ENCODE peak calls at places on chromosomes 16 and 17, in five cellular contexts. M is neuronal stem cell; K is CD8-positive, alpha-beta T cell; U is GM23248; Z is effector memory CD4-positive, alpha-beta T cell. G is an unnamed sample.
A peak's percentile ranks its signal among the peaks of the same experiment; 100 is the strongest.

GRCh38 chr16:78375055-78375679 is 275.7 kb downstream of the WWOX start:
- DNase-seq in Z (no peak), K (no peak), U (no peak), M (no peak), G (no peak)

GRCh38 chr17:13287226-13287625 is 269.4 kb upstream of the ELAC2 start:
- DNase-seq in M (no peak), K (no peak), Z (no peak), U (no peak), G (no peak)

GRCh38 chr17:75814900-75815373 is 29.3 kb downstream of the UNC13D start:
- DNase-seq in U (peak; percentile 81), K (no peak), M (no peak), Z (no peak), G (no peak)

GRCh38 chr17:48502312-48502711 is 28.5 kb downstream of the HOXB1 start:
- DNase-seq in U (no peak), Z (no peak), M (no peak), K (no peak), G (no peak)

GRCh38 chr17:10120749-10121148 is 77.7 kb downstream of the GAS7 start:
- DNase-seq in U (no peak), M (no peak), Z (no peak), K (peak; percentile 27), G (no peak)

GRCh38 chr17:57585341-57586098 is 159.6 kb downstream of the CCDC182 start:
- DNase-seq in K (no peak), Z (no peak), M (no peak), U (no peak), G (no peak)

GRCh38 chr17:2347805-2348685 is 10.7 kb downstream of the SGSM2 start:
- DNase-seq in K (no peak), U (peak; percentile 88), M (peak; percentile 88), Z (no peak), G (peak; percentile 78)

GRCh38 chr16:86317617-86318021 is 192.7 kb upstream of the FOXF1 start:
- DNase-seq in K (no peak), Z (no peak), M (no peak), U (no peak), G (no peak)

GRCh38 chr16:74747716-74748041 is 26.9 kb downstream of the FA2H start:
- DNase-seq in M (no peak), Z (no peak), U (no peak), K (no peak), G (no peak)

GRCh38 chr17:8397636-8398035 is at the start of gene RNF222:
- DNase-seq in K (no peak), Z (no peak), U (no peak), M (no peak), G (no peak)

GRCh38 chr17:75517277-75517865 is 1.0 kb downstream of the TSEN54 start:
- DNase-seq in M (no peak), K (peak; percentile 31), Z (no peak), U (no peak), G (peak; percentile 68)

GRCh38 chr17:76593338-76593737 is 7.7 kb upstream of the ST6GALNAC2 start:
- DNase-seq in K (no peak), U (peak; percentile 33), M (no peak), Z (no peak), G (no peak)

GRCh38 chr16:77540656-77541055 is 105.8 kb upstream of the ADAMTS18 start:
- DNase-seq in K (no peak), Z (no peak), U (peak; percentile 19), M (no peak), G (no peak)

GRCh38 chr17:75288784-75289121 is 480 bp downstream of the SLC25A19 start:
- DNase-seq in M (no peak), K (peak; percentile 36), Z (peak; percentile 16), U (no peak), G (no peak)

GRCh38 chr16:53369921-53370320 is 64.3 kb upstream of the RBL2 start:
- DNase-seq in Z (no peak), M (no peak), U (peak; percentile 25), K (no peak), G (no peak)

GRCh38 chr16:76278976-76279375 is 1.8 kb downstream of the CNTNAP4 start:
- DNase-seq in U (no peak), Z (no peak), K (no peak), M (no peak), G (no peak)

GRCh38 chr16:35910409-35910808 is 2451.0 kb downstream of the TP53TG3F start:
- DNase-seq in M (no peak), U (no peak), Z (no peak), K (no peak), G (no peak)

GRCh38 chr17:2051388-2052237 is 3.3 kb upstream of the HIC1 start:
- DNase-seq in M (no peak), Z (no peak), K (peak; percentile 19), U (no peak), G (no peak)

GRCh38 chr17:45246861-45247428 is 14.9 kb downstream of the SPATA32 start:
- DNase-seq in Z (no peak), M (peak; percentile 64), U (peak; percentile 32), K (no peak), G (no peak)

GRCh38 chr17:75159196-75160031 is 5.1 kb upstream of the JPT1 start:
- DNase-seq in M (no peak), U (peak; percentile 52), K (no peak), Z (no peak), G (peak; percentile 65)

GRCh38 chr17:35297666-35298065 is 54.8 kb downstream of the SLFN5 start:
- DNase-seq in K (no peak), Z (no peak), U (peak; percentile 15), M (no peak), G (no peak)

GRCh38 chr17:80125656-80126448 is 21.1 kb downstream of the EIF4A3 start:
- DNase-seq in Z (no peak), K (no peak), U (peak; percentile 94), M (no peak), G (no peak)

GRCh38 chr16:75311383-75311938 is 60.0 kb upstream of the BCAR1 start:
- DNase-seq in Z (no peak), M (no peak), K (no peak), U (peak; percentile 69), G (no peak)

GRCh38 chr17:57045868-57046671 is 39.0 kb upstream of the AKAP1 start:
- DNase-seq in K (peak; percentile 18), M (no peak), U (peak; percentile 23), Z (peak; percentile 3), G (no peak)

DNA sequence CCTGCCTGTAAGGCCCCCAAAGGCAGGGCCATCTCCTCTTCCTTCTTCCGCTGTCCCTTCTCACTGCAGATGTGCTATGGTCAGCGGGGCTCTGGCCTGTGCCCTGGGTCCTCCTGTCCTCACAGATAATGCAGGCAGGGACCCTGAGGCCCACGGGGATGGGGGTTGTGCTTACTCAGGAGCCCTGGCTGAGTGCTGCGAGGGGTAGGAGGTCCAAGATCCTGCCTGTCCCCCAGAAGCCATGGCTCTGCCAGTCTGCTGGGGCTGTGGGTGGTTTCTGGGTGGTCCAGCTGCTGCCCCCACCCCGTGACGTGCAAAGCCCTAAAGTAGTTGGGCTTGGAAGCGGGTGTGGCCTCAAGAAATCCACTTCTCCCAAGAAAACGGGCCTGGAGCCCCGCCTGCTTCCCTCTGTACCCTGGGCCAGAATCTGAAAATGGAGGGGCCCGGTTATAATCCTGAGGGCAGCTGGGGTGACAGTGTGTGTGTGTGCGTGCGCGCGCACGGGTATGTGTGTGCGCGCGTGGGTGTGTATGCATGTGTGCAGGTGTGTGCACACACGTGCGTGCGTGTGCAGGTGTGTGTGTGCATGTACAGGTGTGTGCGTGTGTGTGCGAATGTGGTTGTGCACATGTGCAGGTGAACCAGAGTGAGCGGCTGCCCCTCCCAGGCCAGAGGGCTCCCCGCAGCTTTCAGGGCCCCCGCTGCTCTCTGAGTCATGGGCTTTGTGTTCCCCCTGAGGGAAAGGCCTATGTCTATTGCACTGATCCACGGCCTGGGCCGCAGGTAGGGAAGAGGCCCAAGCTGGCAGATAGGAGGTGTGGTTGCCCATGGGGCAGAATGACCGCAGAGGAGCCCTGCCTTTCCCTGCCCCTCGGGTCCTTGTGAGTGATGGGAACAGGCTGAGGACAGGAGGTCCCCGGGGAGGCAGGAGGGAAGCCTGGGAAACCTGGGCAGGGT is 13.8 kb downstream of the SPNS2 start:
- DNase-seq in M (no peak), U (no peak), K (no peak), Z (no peak), G (no peak)
- H3K4me1 ChIP-seq in M (peaks cover 15% of the 10 kb centered on the region), U (no peaks in the 10 kb centered on the region), K (peaks cover 18% of the 10 kb centered on the region), Z (no peaks in the 10 kb centered on the region), G (no peaks in the 10 kb centered on the region)

DNA sequence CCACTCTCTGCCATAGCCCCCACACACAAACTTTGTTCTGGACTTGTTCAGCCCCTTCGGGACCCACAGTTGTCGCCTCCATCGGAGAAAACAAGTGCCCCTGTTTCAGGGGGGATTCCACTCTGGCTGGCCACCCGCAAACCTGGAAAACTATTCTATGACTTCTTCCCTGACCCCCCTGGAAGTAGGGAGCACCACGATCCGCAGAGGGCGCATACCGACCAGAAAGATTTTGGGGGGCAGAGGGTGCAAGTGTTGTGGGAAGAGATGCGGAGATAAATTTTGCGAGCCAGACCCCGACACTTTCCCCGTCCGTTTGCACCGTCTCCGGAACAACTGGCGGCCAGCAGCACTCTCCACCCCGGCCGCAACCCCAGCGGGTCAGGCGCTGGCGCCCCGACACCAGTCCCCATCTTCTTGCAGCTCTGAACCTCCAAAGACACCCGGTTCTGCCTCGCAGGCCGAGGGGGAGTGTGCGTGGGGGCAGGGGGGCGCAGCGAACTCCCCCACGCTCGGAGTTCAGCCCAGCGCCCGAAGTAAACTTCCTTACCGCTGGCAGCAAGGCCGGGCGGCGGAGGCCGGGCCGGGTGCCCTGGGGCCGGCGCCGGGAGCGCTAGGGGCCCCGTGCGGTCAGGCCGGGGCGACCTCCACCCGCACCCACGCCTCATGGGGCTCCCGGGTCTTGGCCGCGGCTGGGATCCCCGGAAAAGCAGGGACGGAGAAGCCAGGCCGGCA is 744 bp downstream of the SALL1 start:
- DNase-seq in Z (no peak), M (no peak), K (no peak), U (peak; percentile 61), G (no peak)
- H3K4me3 ChIP-seq in Z (no peak overlapping the region), M (peak overlapping the region; percentile 90), K (no peak overlapping the region), U (peak overlapping the region; percentile 97), G (peak overlapping the region; percentile 25)

GRCh38 chr16:648786-649589 is at the start of gene WDR90:
- DNase-seq in Z (peak; percentile 86), U (peak; percentile 97), M (peak; percentile 86), K (peak; percentile 90), G (peak; percentile 95)

GRCh38 chr16:645852-646678 is 3.1 kb upstream of the WDR90 start:
- DNase-seq in Z (no peak), U (no peak), M (no peak), K (no peak), G (peak; percentile 81)

GRCh38 chr16:646679-647172 is 2.4 kb upstream of the WDR90 start:
- DNase-seq in M (no peak), Z (no peak), K (no peak), U (no peak), G (no peak)

GRCh38 chr16:648071-648785 is 937 bp upstream of the WDR90 start:
- DNase-seq in K (peak; percentile 37), M (no peak), U (peak; percentile 61), Z (no peak), G (peak; percentile 92)

GRCh38 chr16:647173-647902 is 1.8 kb upstream of the WDR90 start:
- DNase-seq in U (no peak), M (no peak), K (no peak), Z (no peak), G (peak; percentile 52)
- H3K4me1 ChIP-seq in U (peaks cover 4% of the 10 kb centered on the region), M (peaks cover 16% of the 10 kb centered on the region), K (peaks cover 29% of the 10 kb centered on the region), Z (peaks cover 24% of the 10 kb centered on the region), G (no peaks in the 10 kb centered on the region)

DNA sequence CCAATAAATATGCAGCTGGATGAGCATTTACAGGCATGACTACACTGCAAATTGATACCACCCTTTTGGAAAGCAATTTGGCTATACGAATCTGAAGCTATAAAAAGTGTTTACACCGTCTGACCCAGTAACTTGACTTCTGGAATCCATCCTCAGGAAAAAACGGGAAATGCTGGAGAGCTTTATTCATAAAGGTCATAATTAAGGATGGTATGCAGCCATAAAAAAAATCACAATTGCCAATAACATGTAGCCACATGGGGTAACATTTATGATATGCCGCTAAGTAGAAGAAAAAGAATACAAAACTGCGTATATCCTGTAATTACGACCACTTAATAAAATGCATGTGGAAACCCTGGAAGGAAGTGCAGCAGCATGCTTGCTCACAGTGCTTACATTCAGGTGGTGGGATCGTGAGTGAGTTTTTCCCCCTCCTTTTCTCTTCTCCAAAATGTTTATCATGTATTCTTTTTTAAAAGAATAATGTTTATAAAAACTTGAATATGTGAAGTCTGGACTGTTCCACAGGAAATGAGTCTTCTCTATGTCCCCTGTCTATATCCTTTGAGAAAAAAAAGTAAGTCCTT is 34.2 kb downstream of the COPRS start:
- DNase-seq in Z (no peak), M (no peak), U (peak; percentile 22), K (no peak), G (no peak)
- H3K4me3 ChIP-seq in Z (no peak overlapping the region), M (no peak overlapping the region), U (peak overlapping the region; percentile 34), K (no peak overlapping the region), G (no peak overlapping the region)